ENCODE peak calls at places on chromosomes 12 and 14, in five cellular contexts. D, L, K, Z and P are unnamed samples.

GRCh38 chr12:92955997-92956663 is 27.0 kb upstream of the EEA1 start:
- DNase-seq in Z (no peak), L (no peak), K (no peak), D (peak), P (no peak)

GRCh38 chr12:5043589-5044419 is at the start of gene KCNA5:
- DNase-seq in K (no peak), Z (peak), L (no peak), D (no peak), P (peak)

GRCh38 chr12:32516230-32516629 is 116.9 kb downstream of the FGD4 start:
- DNase-seq in K (no peak), D (no peak), Z (no peak), L (no peak), P (no peak)

GRCh38 chr12:114274131-114274530 is 131.8 kb downstream of the TBX5 start:
- DNase-seq in D (no peak), L (no peak), Z (no peak), K (no peak), P (no peak)

GRCh38 chr14:59215353-59215752 is 26.9 kb downstream of the DAAM1 start:
- DNase-seq in Z (peak), D (no peak), L (no peak), K (no peak), P (peak)

GRCh38 chr14:28143340-28143739 is 623.2 kb upstream of the FOXG1 start:
- DNase-seq in D (no peak), K (no peak), L (no peak), Z (no peak), P (no peak)

GRCh38 chr14:52391866-52392600 is 77.9 kb downstream of the PTGER2 start:
- DNase-seq in K (no peak), Z (no peak), L (no peak), D (peak), P (no peak)

GRCh38 chr14:103512701-103513611 is 9.7 kb downstream of the CKB start:
- DNase-seq in D (peak), K (no peak), L (no peak), Z (peak), P (peak)

GRCh38 chr14:88998027-88998426 is 173.6 kb downstream of the TTC8 start:
- DNase-seq in L (no peak), D (no peak), K (no peak), Z (no peak), P (no peak)

GRCh38 chr14:24958271-24958670 is 91.7 kb downstream of the STXBP6 start:
- DNase-seq in K (no peak), Z (no peak), L (no peak), D (no peak), P (no peak)

GRCh38 chr14:32259368-32260013 is 56.4 kb upstream of the RNU6-8 start:
- DNase-seq in K (no peak), Z (no peak), D (peak), L (no peak), P (no peak)

GRCh38 chr12:52003591-52003990 is 3.2 kb upstream of the TAMALIN start:
- DNase-seq in Z (no peak), D (no peak), L (no peak), K (no peak), P (no peak)

GRCh38 chr12:51926064-51926632 is 18.8 kb downstream of the ACVRL1 start:
- DNase-seq in K (no peak), Z (no peak), L (no peak), D (no peak), P (no peak)

GRCh38 chr12:11347810-11348209 is 37.6 kb upstream of the PRB4 start:
- DNase-seq in K (no peak), L (no peak), Z (no peak), D (peak), P (no peak)

GRCh38 chr14:61399365-61399764 is 78.0 kb downstream of the PRKCH start:
- DNase-seq in D (no peak), K (no peak), L (no peak), Z (no peak), P (no peak)

GRCh38 chr12:52587563-52587962 is 13.7 kb downstream of the KRT72 start:
- DNase-seq in L (no peak), D (no peak), Z (no peak), K (no peak), P (no peak)

GRCh38 chr12:113622410-113622809 is 150.7 kb upstream of the LHX5 start:
- DNase-seq in L (no peak), D (no peak), K (no peak), Z (no peak), P (no peak)

GRCh38 chr14:93317200-93317599 is 15.6 kb downstream of the BTBD7 start:
- DNase-seq in K (no peak), Z (no peak), D (no peak), L (no peak), P (no peak)

GRCh38 chr12:27319394-27319793 is 13.2 kb upstream of the BMAL2 start:
- DNase-seq in D (peak), Z (no peak), K (no peak), L (no peak), P (no peak)